ENCODE peak calls at places on chromosomes 11 and 22, in four cellular contexts. N is K562, Z is GM12878, U is HepG2. K is an unnamed sample.

GRCh38 chr11:114964676-114965214 is 286.4 kb downstream of the NXPE2 start:
- DNase-seq in U (no peak), N (no peak), Z (no peak), K (peak)

GRCh38 chr11:113296447-113297205 is 17.8 kb upstream of the TTC12 start:
- DNase-seq in U (no peak), N (no peak), Z (no peak), K (no peak)

GRCh38 chr22:32206774-32207758 is 2.2 kb upstream of the RFPL2 start:
- DNase-seq in Z (no peak), U (peak), N (no peak), K (peak)

GRCh38 chr11:114040706-114041211 is 18.8 kb upstream of the ZBTB16 start:
- DNase-seq in Z (no peak), U (peak), N (peak), K (peak)

GRCh38 chr22:24030186-24030702 is 19.1 kb downstream of the CABIN1 start:
- DNase-seq in U (no peak), Z (no peak), N (no peak), K (peak)

GRCh38 chr11:46673713-46674462 is 26.5 kb downstream of the ARHGAP1 start:
- DNase-seq in U (no peak), Z (no peak), N (no peak), K (no peak)

GRCh38 chr11:84564180-84564866 is 1062.8 kb downstream of the DLG2 start:
- DNase-seq in Z (no peak), U (peak), N (peak), K (peak)

GRCh38 chr11:9265211-9266131 is at the start of gene DENND5A:
- DNase-seq in N (peak), Z (no peak), U (peak), K (peak)

GRCh38 chr11:67290801-67291200 is 1.7 kb downstream of the ANKRD13D start:
- DNase-seq in U (no peak), Z (no peak), N (no peak), K (no peak)

DNA sequence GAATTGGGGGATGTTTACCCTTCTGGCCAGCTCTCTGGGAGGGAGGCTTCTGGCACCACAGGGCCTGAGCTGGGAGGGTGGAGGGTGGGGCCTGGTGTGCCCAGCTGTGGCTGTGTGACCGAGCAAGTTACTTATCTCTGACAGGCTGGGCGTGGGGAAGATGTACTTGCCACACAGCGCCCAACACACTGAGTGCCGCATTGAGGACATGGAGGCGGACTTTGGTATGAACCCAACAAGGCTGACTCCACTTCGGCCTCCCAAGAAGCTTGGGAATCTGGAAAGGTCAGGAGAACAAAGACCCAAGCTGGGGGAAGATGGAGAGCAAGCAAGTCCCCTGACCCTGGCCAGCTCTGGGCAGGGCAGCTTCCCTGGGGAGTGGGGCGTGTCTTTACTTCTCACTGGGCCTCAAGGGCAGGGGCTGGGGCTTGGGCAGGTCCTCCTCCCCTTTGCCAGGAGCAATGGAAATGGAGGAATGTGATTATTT is 2.4 kb upstream of the MGAT3 start:
- DNase-seq in U (no peak), N (no peak), Z (no peak), K (no peak)
- TF ChIP-seq TARDBP in U (no peak), N (no peak), Z (no peak), K (no peak)

GRCh38 chr11:127864861-127865260 is 722.5 kb downstream of the ETS1 start:
- DNase-seq in Z (no peak), N (no peak), U (no peak), K (no peak)

GRCh38 chr11:127859941-127860354 is 727.4 kb downstream of the ETS1 start:
- DNase-seq in U (no peak), Z (no peak), N (no peak), K (no peak)

GRCh38 chr11:127866109-127866508 is 721.2 kb downstream of the ETS1 start:
- DNase-seq in N (no peak), Z (no peak), U (no peak), K (no peak)

DNA sequence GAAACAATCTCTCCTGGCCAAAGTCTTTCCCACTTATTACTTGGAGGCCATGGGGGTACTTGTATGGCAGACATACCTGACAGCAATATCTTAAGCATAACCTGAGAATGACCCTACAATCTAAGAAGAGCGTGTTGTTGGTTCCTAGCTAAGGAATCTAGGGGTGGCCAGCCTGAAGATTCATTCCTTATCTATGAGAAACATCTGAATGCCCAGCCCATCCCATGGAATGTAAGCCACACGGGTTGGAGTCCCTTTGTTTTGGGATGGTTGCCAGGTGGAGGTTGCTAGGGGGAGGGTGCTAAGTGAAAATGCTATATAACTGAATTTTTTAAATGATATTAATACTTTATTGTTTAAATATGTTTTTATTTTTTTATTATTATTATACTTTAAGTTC is 725.0 kb downstream of the ETS1 start:
- DNase-seq in Z (no peak), N (no peak), U (no peak), K (no peak)
- TF ChIP-seq TARDBP in Z (no peak), N (no peak), U (no peak), K (no peak)

GRCh38 chr22:28230682-28231081 is 311.6 kb upstream of the PITPNB start:
- DNase-seq in Z (no peak), U (no peak), N (no peak), K (no peak)
- TF ChIP-seq TARDBP in Z (no peak), U (no peak), N (no peak), K (no peak)

GRCh38 chr11:66039765-66040164 is 9.2 kb downstream of the GAL3ST3 start:
- DNase-seq in U (no peak), Z (no peak), N (no peak), K (no peak)
- TF ChIP-seq TARDBP in U (no peak), Z (no peak), N (no peak), K (no peak)

K was measured in HEK293T.